ENCODE peak calls at places on chromosome 1, in five cellular contexts. S is foreskin melanocyte, U is tibial artery, Q is NCI-H2107, A is fibroblast of mammary gland. Y is an unnamed sample.

GRCh38 chr1:184696403-184696802 is 58.3 kb downstream of the EDEM3 start:
- DNase-seq in S (no peak), U (no peak), Q (no peak), A (no peak), Y (no peak)

GRCh38 chr1:14598498-14599172 is at the start of gene KAZN:
- DNase-seq in S (no peak), U (no peak), Q (no peak), A (no peak), Y (peak)

GRCh38 chr1:62832276-62832675 is 48.3 kb downstream of the ATG4C start:
- DNase-seq in S (no peak), U (no peak), Q (no peak), A (no peak), Y (no peak)

GRCh38 chr1:157367870-157368269 is 184.4 kb downstream of the FCRL5 start:
- DNase-seq in S (no peak), U (no peak), Q (no peak), A (no peak), Y (no peak)

GRCh38 chr1:221712776-221713431 is 29.0 kb downstream of the DUSP10 start:
- DNase-seq in S (peak), U (no peak), Q (no peak), A (no peak), Y (no peak)

GRCh38 chr1:85894651-85895050 is 186.4 kb upstream of the ZNHIT6 start:
- DNase-seq in S (peak), U (no peak), Q (no peak), A (peak), Y (peak)

GRCh38 chr1:182752077-182752826 is 37.3 kb upstream of the NPL start:
- DNase-seq in S (peak), U (no peak), Q (no peak), A (peak), Y (peak)

GRCh38 chr1:246093230-246093629 is 413.8 kb downstream of the SMYD3 start:
- DNase-seq in S (no peak), U (no peak), Q (no peak), A (no peak), Y (no peak)

GRCh38 chr1:21764615-21765423 is 18.1 kb downstream of the USP48 start:
- DNase-seq in S (peak), U (peak), Q (peak), A (peak), Y (peak)

GRCh38 chr1:246680696-246681127 is 43.5 kb upstream of the SCCPDH start:
- DNase-seq in S (no peak), U (no peak), Q (no peak), A (no peak), Y (no peak)

GRCh38 chr1:1677718-1678580 is 14.6 kb downstream of the SLC35E2B start:
- DNase-seq in S (no peak), U (peak), Q (no peak), A (no peak), Y (peak)

GRCh38 chr1:50476800-50477199 is 53.6 kb upstream of the DMRTA2 start:
- DNase-seq in S (no peak), U (no peak), Q (no peak), A (no peak), Y (no peak)

GRCh38 chr1:79043506-79043905 is 37.0 kb upstream of the ADGRL4 start:
- DNase-seq in S (no peak), U (no peak), Q (no peak), A (peak), Y (peak)

GRCh38 chr1:175889044-175889443 is 145.6 kb upstream of the TNR start:
- DNase-seq in S (no peak), U (no peak), Q (no peak), A (peak), Y (no peak)

GRCh38 chr1:2072891-2073290 is 22.7 kb downstream of the PRKCZ start:
- DNase-seq in S (no peak), U (no peak), Q (no peak), A (no peak), Y (no peak)

GRCh38 chr1:8317647-8318360 is at the start of gene SLC45A1:
- DNase-seq in S (no peak), U (peak), Q (no peak), A (peak), Y (peak)

GRCh38 chr1:235588916-235589515 is 60.6 kb downstream of the GNG4 start:
- DNase-seq in S (no peak), U (no peak), Q (no peak), A (peak), Y (no peak)

GRCh38 chr1:12208764-12209494 is 20.9 kb upstream of the VPS13D start:
- DNase-seq in S (peak), U (peak), Q (peak), A (peak), Y (peak)

GRCh38 chr1:87134061-87134460 is 194.6 kb upstream of the LMO4 start:
- DNase-seq in S (no peak), U (no peak), Q (no peak), A (no peak), Y (peak)

GRCh38 chr1:238152119-238152518 is 261.4 kb upstream of the ZP4 start:
- DNase-seq in S (no peak), U (no peak), Q (no peak), A (no peak), Y (no peak)

GRCh38 chr1:94142022-94142421 is 21.1 kb upstream of the ABCA4 start:
- DNase-seq in S (peak), U (no peak), Q (no peak), A (peak), Y (no peak)

GRCh38 chr1:2049517-2050481 is at the start of gene PRKCZ:
- DNase-seq in S (no peak), U (no peak), Q (no peak), A (no peak), Y (no peak)

GRCh38 chr1:67717876-67718275 is 32.9 kb downstream of the GADD45A start:
- DNase-seq in S (no peak), U (no peak), Q (no peak), A (peak), Y (no peak)

GRCh38 chr1:27393641-27394281 is 1.3 kb downstream of the GPR3 start:
- DNase-seq in S (no peak), U (no peak), Q (no peak), A (no peak), Y (peak)

GRCh38 chr1:218413179-218413578 is 68.0 kb downstream of the TGFB2 start:
- DNase-seq in S (no peak), U (no peak), Q (no peak), A (no peak), Y (no peak)

GRCh38 chr1:176801553-176802020 is 338.6 kb downstream of the PAPPA2 start:
- DNase-seq in S (no peak), U (no peak), Q (no peak), A (peak), Y (no peak)

GRCh38 chr1:119220980-119221379 is 80.5 kb upstream of the WARS2 start:
- DNase-seq in S (no peak), U (no peak), Q (no peak), A (peak), Y (peak)